ENCODE peak calls at places on chromosomes 12 and 14, in seven cellular contexts. D is NT2/D1; B is OCI-LY7; U is PC-3; N is mesenchymal stem cell; X is CD8-positive, alpha-beta memory T cell; F is AG10803. I is an unnamed sample.

GRCh38 chr12:3296409-3296701 is 194.6 kb upstream of the PRMT8 start:
- DNase-seq in D (no peak), B (no peak), U (no peak), N (no peak), X (no peak), F (no peak), I (no peak)

GRCh38 chr12:19546611-19547162 is 107.4 kb downstream of the AEBP2 start:
- DNase-seq in D (no peak), B (no peak), U (no peak), N (peak), X (no peak), F (peak), I (no peak)

GRCh38 chr14:21300892-21301291 is 21.0 kb downstream of the RPGRIP1 start:
- DNase-seq in D (no peak), B (peak), U (no peak), N (no peak), X (peak), F (no peak), I (no peak)

GRCh38 chr14:50865677-50866076 is 6.2 kb upstream of the ABHD12B start:
- DNase-seq in D (no peak), B (no peak), U (no peak), N (peak), X (no peak), F (no peak), I (no peak)

GRCh38 chr14:87566986-87567385 is 426.0 kb downstream of the GALC start:
- DNase-seq in D (no peak), B (no peak), U (no peak), N (peak), X (no peak), F (peak), I (no peak)

GRCh38 chr12:116662612-116663144 is 75.2 kb downstream of the SPRING1 start:
- DNase-seq in D (no peak), B (no peak), U (no peak), N (peak), X (no peak), F (peak), I (no peak)

GRCh38 chr14:100900837-100901390 is 2.6 kb downstream of the RTL1 start:
- DNase-seq in D (peak), B (peak), U (peak), N (peak), X (no peak), F (no peak), I (peak)

GRCh38 chr12:46915861-46916260 is 90.1 kb upstream of the SLC38A4 start:
- DNase-seq in D (no peak), B (no peak), U (no peak), N (peak), X (no peak), F (peak), I (no peak)

GRCh38 chr12:62256408-62257079 is 3.7 kb upstream of the USP15 start:
- DNase-seq in D (no peak), B (no peak), U (no peak), N (peak), X (no peak), F (no peak), I (peak)

GRCh38 chr12:109920266-109920780 is 20.2 kb downstream of the TCHP start:
- DNase-seq in D (no peak), B (no peak), U (no peak), N (no peak), X (no peak), F (peak), I (no peak)

GRCh38 chr14:74846168-74846567 is 29.8 kb downstream of the PROX2 start:
- DNase-seq in D (no peak), B (no peak), U (no peak), N (no peak), X (no peak), F (peak), I (no peak)

GRCh38 chr12:14904854-14905253 is 19.2 kb upstream of the MGP start:
- DNase-seq in D (no peak), B (no peak), U (no peak), N (no peak), X (no peak), F (no peak), I (no peak)
- H3K4me3 ChIP-seq in D (no peak), B (no peak), U (no peak), N (no peak), X (no peak), F (no peak), I (no peak)

DNA sequence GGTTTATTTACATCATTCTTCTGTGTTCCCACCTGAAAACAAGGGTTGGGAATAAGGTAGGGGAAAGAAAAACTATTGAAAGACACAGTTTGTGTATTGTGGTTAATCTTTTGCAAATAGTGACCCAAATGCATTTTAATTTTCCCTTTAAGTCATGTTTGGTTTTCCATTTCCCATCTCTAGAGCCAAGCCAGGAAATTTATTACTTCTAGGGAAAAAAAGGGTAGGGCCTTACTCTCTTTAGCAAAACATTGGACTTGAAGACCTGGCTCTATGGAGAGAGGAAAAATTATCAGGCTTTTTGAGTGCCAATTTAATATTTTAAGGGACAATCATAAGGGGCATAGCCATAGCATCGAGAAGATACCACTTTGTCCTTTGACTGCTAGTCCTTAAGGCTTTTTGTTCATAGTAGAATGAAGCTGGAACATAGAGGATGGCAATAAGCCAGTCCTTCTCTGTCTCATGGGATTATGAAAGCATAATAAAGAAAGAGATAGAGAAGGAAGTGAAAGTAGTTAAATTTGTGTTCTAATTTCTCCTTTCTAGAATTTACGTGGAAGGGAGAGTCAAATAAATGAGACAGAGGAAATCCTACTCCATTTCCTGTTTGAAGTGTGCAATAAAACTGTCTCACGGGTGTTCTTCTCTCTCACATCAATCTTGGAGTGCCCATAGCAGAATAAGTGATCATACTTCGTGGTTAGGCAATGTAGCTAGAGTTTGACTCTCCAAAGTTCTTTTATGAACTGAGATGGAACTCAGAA is 50.9 kb upstream of the PPFIA2 start:
- DNase-seq in D (no peak), B (no peak), U (no peak), N (peak), X (no peak), F (no peak), I (no peak)
- H3K4me3 ChIP-seq in D (no peak), B (no peak), U (no peak), N (peak), X (no peak), F (no peak), I (no peak)

GRCh38 chr12:27864521-27864920 is 84.5 kb upstream of the MANSC4 start:
- DNase-seq in D (no peak), B (no peak), U (peak), N (no peak), X (no peak), F (no peak), I (no peak)

GRCh38 chr12:27861428-27862167 is 81.6 kb upstream of the MANSC4 start:
- DNase-seq in D (no peak), B (peak), U (no peak), N (peak), X (no peak), F (peak), I (no peak)

GRCh38 chr12:27865421-27865820 is 85.4 kb upstream of the MANSC4 start:
- DNase-seq in D (no peak), B (no peak), U (no peak), N (peak), X (no peak), F (peak), I (no peak)

GRCh38 chr12:27859648-27860047 is 79.6 kb upstream of the MANSC4 start:
- DNase-seq in D (no peak), B (no peak), U (peak), N (peak), X (no peak), F (no peak), I (no peak)
- H3K4me3 ChIP-seq in D (no peak), B (no peak), U (no peak), N (no peak), X (no peak), F (no peak), I (no peak)

GRCh38 chr12:53201170-53201541 is 5.9 kb downstream of the ITGB7 start:
- DNase-seq in D (no peak), B (no peak), U (no peak), N (peak), X (no peak), F (peak), I (no peak)
- H3K4me3 ChIP-seq in D (no peak), B (peak), U (no peak), N (no peak), X (peak), F (no peak), I (no peak)